ENCODE peak calls at places on chromosomes 5 and 9, in eight cellular contexts. One of them, this sample, is unnamed.

GRCh38 chr9:125437771-125438221 is 176.2 kb downstream of the GAPVD1 start:
- DNase-seq in left ventricle myocardium inferior: no peak
- DNase-seq in brain microvascular endothelial cell: no peak
- DNase-seq in fibroblast of pulmonary artery: no peak
- DNase-seq in mammary epithelial cell: no peak
- DNase-seq in kidney: no peak
- DNase-seq in upper lobe of left lung: peak
- DNase-seq in fibroblast of lung: no peak
- DNase-seq in this sample: no peak

GRCh38 chr5:10634056-10634455 is 70.2 kb downstream of the ANKRD33B start:
- DNase-seq in left ventricle myocardium inferior: no peak
- DNase-seq in brain microvascular endothelial cell: no peak
- DNase-seq in fibroblast of pulmonary artery: no peak
- DNase-seq in mammary epithelial cell: no peak
- DNase-seq in kidney: no peak
- DNase-seq in upper lobe of left lung: no peak
- DNase-seq in fibroblast of lung: no peak
- DNase-seq in this sample: no peak

GRCh38 chr5:82314964-82315728 is 37.0 kb upstream of the RPS23 start:
- DNase-seq in left ventricle myocardium inferior: no peak
- DNase-seq in brain microvascular endothelial cell: no peak
- DNase-seq in fibroblast of pulmonary artery: no peak
- DNase-seq in mammary epithelial cell: no peak
- DNase-seq in kidney: no peak
- DNase-seq in upper lobe of left lung: no peak
- DNase-seq in fibroblast of lung: peak
- DNase-seq in this sample: no peak

GRCh38 chr5:147017191-147017590 is 138.6 kb upstream of the PPP2R2B start:
- DNase-seq in left ventricle myocardium inferior: no peak
- DNase-seq in brain microvascular endothelial cell: no peak
- DNase-seq in fibroblast of pulmonary artery: no peak
- DNase-seq in mammary epithelial cell: no peak
- DNase-seq in kidney: no peak
- DNase-seq in upper lobe of left lung: no peak
- DNase-seq in fibroblast of lung: no peak
- DNase-seq in this sample: no peak

GRCh38 chr5:63686938-63687337 is 275.3 kb downstream of the HTR1A start:
- DNase-seq in left ventricle myocardium inferior: no peak
- DNase-seq in brain microvascular endothelial cell: no peak
- DNase-seq in fibroblast of pulmonary artery: no peak
- DNase-seq in mammary epithelial cell: no peak
- DNase-seq in kidney: no peak
- DNase-seq in upper lobe of left lung: no peak
- DNase-seq in fibroblast of lung: no peak
- DNase-seq in this sample: no peak

GRCh38 chr9:88802533-88802932 is 188.7 kb upstream of the S1PR3 start:
- DNase-seq in left ventricle myocardium inferior: no peak
- DNase-seq in brain microvascular endothelial cell: no peak
- DNase-seq in fibroblast of pulmonary artery: no peak
- DNase-seq in mammary epithelial cell: no peak
- DNase-seq in kidney: no peak
- DNase-seq in upper lobe of left lung: no peak
- DNase-seq in fibroblast of lung: no peak
- DNase-seq in this sample: no peak

GRCh38 chr9:82131072-82131471 is 142.5 kb downstream of the SPATA31D1 start:
- DNase-seq in left ventricle myocardium inferior: no peak
- DNase-seq in brain microvascular endothelial cell: no peak
- DNase-seq in fibroblast of pulmonary artery: no peak
- DNase-seq in mammary epithelial cell: no peak
- DNase-seq in kidney: no peak
- DNase-seq in upper lobe of left lung: no peak
- DNase-seq in fibroblast of lung: no peak
- DNase-seq in this sample: no peak

GRCh38 chr5:157977957-157978505 is 119.1 kb upstream of the CLINT1 start:
- DNase-seq in left ventricle myocardium inferior: peak
- DNase-seq in brain microvascular endothelial cell: no peak
- DNase-seq in fibroblast of pulmonary artery: no peak
- DNase-seq in mammary epithelial cell: no peak
- DNase-seq in kidney: no peak
- DNase-seq in upper lobe of left lung: peak
- DNase-seq in fibroblast of lung: no peak
- DNase-seq in this sample: no peak

GRCh38 chr9:33473216-33473615 is 508 bp downstream of the NOL6 start:
- DNase-seq in left ventricle myocardium inferior: no peak
- DNase-seq in brain microvascular endothelial cell: no peak
- DNase-seq in fibroblast of pulmonary artery: no peak
- DNase-seq in mammary epithelial cell: no peak
- DNase-seq in kidney: peak
- DNase-seq in upper lobe of left lung: no peak
- DNase-seq in fibroblast of lung: no peak
- DNase-seq in this sample: no peak

GRCh38 chr9:127450170-127450830 is 906 bp downstream of the RPL12 start:
- DNase-seq in left ventricle myocardium inferior: no peak
- DNase-seq in brain microvascular endothelial cell: no peak
- DNase-seq in fibroblast of pulmonary artery: peak
- DNase-seq in mammary epithelial cell: peak
- DNase-seq in kidney: peak
- DNase-seq in upper lobe of left lung: no peak
- DNase-seq in fibroblast of lung: peak
- DNase-seq in this sample: no peak

GRCh38 chr5:97751556-97751955 is 568.5 kb upstream of the RIOK2 start:
- DNase-seq in left ventricle myocardium inferior: no peak
- DNase-seq in brain microvascular endothelial cell: no peak
- DNase-seq in fibroblast of pulmonary artery: no peak
- DNase-seq in mammary epithelial cell: no peak
- DNase-seq in kidney: no peak
- DNase-seq in upper lobe of left lung: no peak
- DNase-seq in fibroblast of lung: no peak
- DNase-seq in this sample: no peak

GRCh38 chr9:3963266-3964019 is 336.4 kb downstream of the GLIS3 start:
- DNase-seq in left ventricle myocardium inferior: no peak
- DNase-seq in brain microvascular endothelial cell: peak
- DNase-seq in fibroblast of pulmonary artery: peak
- DNase-seq in mammary epithelial cell: peak
- DNase-seq in kidney: peak
- DNase-seq in upper lobe of left lung: no peak
- DNase-seq in fibroblast of lung: peak
- DNase-seq in this sample: peak

GRCh38 chr5:159341914-159342313 is 11.6 kb upstream of the IL12B start:
- DNase-seq in left ventricle myocardium inferior: peak
- DNase-seq in brain microvascular endothelial cell: peak
- DNase-seq in fibroblast of pulmonary artery: peak
- DNase-seq in mammary epithelial cell: peak
- DNase-seq in kidney: no peak
- DNase-seq in upper lobe of left lung: no peak
- DNase-seq in fibroblast of lung: peak
- DNase-seq in this sample: peak

GRCh38 chr9:81417299-81417675 is 272.1 kb downstream of the TLE1 start:
- DNase-seq in left ventricle myocardium inferior: no peak
- DNase-seq in brain microvascular endothelial cell: no peak
- DNase-seq in fibroblast of pulmonary artery: no peak
- DNase-seq in mammary epithelial cell: no peak
- DNase-seq in kidney: no peak
- DNase-seq in upper lobe of left lung: no peak
- DNase-seq in fibroblast of lung: no peak
- DNase-seq in this sample: no peak

GRCh38 chr9:107813287-107813686 is 323.7 kb upstream of the KLF4 start:
- DNase-seq in left ventricle myocardium inferior: no peak
- DNase-seq in brain microvascular endothelial cell: no peak
- DNase-seq in fibroblast of pulmonary artery: no peak
- DNase-seq in mammary epithelial cell: no peak
- DNase-seq in kidney: no peak
- DNase-seq in upper lobe of left lung: no peak
- DNase-seq in fibroblast of lung: no peak
- DNase-seq in this sample: no peak

GRCh38 chr9:122264360-122265264 is at the start of the genes MRRF and RBM18:
- DNase-seq in left ventricle myocardium inferior: peak
- DNase-seq in brain microvascular endothelial cell: peak
- DNase-seq in fibroblast of pulmonary artery: peak
- DNase-seq in mammary epithelial cell: peak
- DNase-seq in kidney: peak
- DNase-seq in upper lobe of left lung: peak
- DNase-seq in fibroblast of lung: peak
- DNase-seq in this sample: peak

GRCh38 chr5:83509535-83509934 is 38.0 kb downstream of the VCAN start:
- DNase-seq in left ventricle myocardium inferior: no peak
- DNase-seq in brain microvascular endothelial cell: no peak
- DNase-seq in fibroblast of pulmonary artery: peak
- DNase-seq in mammary epithelial cell: peak
- DNase-seq in kidney: no peak
- DNase-seq in upper lobe of left lung: no peak
- DNase-seq in fibroblast of lung: peak
- DNase-seq in this sample: peak

GRCh38 chr9:77877976-77878375 is 153.6 kb downstream of the GNAQ start:
- DNase-seq in left ventricle myocardium inferior: no peak
- DNase-seq in brain microvascular endothelial cell: no peak
- DNase-seq in fibroblast of pulmonary artery: no peak
- DNase-seq in mammary epithelial cell: no peak
- DNase-seq in kidney: no peak
- DNase-seq in upper lobe of left lung: no peak
- DNase-seq in fibroblast of lung: no peak
- DNase-seq in this sample: no peak

GRCh38 chr5:96256795-96257470 is 176.1 kb downstream of the PCSK1 start:
- DNase-seq in left ventricle myocardium inferior: no peak
- DNase-seq in brain microvascular endothelial cell: peak
- DNase-seq in fibroblast of pulmonary artery: peak
- DNase-seq in mammary epithelial cell: peak
- DNase-seq in kidney: no peak
- DNase-seq in upper lobe of left lung: no peak
- DNase-seq in fibroblast of lung: peak
- DNase-seq in this sample: peak

GRCh38 chr5:131706278-131706677 is 71.2 kb upstream of the RAPGEF6 start:
- DNase-seq in left ventricle myocardium inferior: no peak
- DNase-seq in brain microvascular endothelial cell: no peak
- DNase-seq in fibroblast of pulmonary artery: no peak
- DNase-seq in mammary epithelial cell: no peak
- DNase-seq in kidney: no peak
- DNase-seq in upper lobe of left lung: no peak
- DNase-seq in fibroblast of lung: no peak
- DNase-seq in this sample: no peak

GRCh38 chr5:129547137-129547536 is 87.0 kb downstream of the ADAMTS19 start:
- DNase-seq in left ventricle myocardium inferior: no peak
- DNase-seq in brain microvascular endothelial cell: no peak
- DNase-seq in fibroblast of pulmonary artery: no peak
- DNase-seq in mammary epithelial cell: no peak
- DNase-seq in kidney: no peak
- DNase-seq in upper lobe of left lung: no peak
- DNase-seq in fibroblast of lung: no peak
- DNase-seq in this sample: no peak

GRCh38 chr5:129541648-129542251 is 81.7 kb downstream of the ADAMTS19 start:
- DNase-seq in left ventricle myocardium inferior: no peak
- DNase-seq in brain microvascular endothelial cell: no peak
- DNase-seq in fibroblast of pulmonary artery: peak
- DNase-seq in mammary epithelial cell: peak
- DNase-seq in kidney: no peak
- DNase-seq in upper lobe of left lung: no peak
- DNase-seq in fibroblast of lung: peak
- DNase-seq in this sample: peak
- TF ChIP-seq CTCF in left ventricle myocardium inferior: no peak
- TF ChIP-seq CTCF in brain microvascular endothelial cell: no peak
- TF ChIP-seq CTCF in fibroblast of pulmonary artery: peak
- TF ChIP-seq CTCF in mammary epithelial cell: peak
- TF ChIP-seq CTCF in kidney: no peak
- TF ChIP-seq CTCF in upper lobe of left lung: no peak
- TF ChIP-seq CTCF in fibroblast of lung: no peak
- TF ChIP-seq CTCF in this sample: no peak

GRCh38 chr5:114360362-114360761 is 1.5 kb upstream of the KCNN2 start:
- DNase-seq in left ventricle myocardium inferior: no peak
- DNase-seq in brain microvascular endothelial cell: no peak
- DNase-seq in fibroblast of pulmonary artery: no peak
- DNase-seq in mammary epithelial cell: no peak
- DNase-seq in kidney: no peak
- DNase-seq in upper lobe of left lung: no peak
- DNase-seq in fibroblast of lung: peak
- DNase-seq in this sample: no peak
- H3K4me3 ChIP-seq in left ventricle myocardium inferior: peak
- H3K4me3 ChIP-seq in brain microvascular endothelial cell: no peak
- H3K4me3 ChIP-seq in fibroblast of pulmonary artery: no peak
- H3K4me3 ChIP-seq in mammary epithelial cell: no peak
- H3K4me3 ChIP-seq in kidney: peak
- H3K4me3 ChIP-seq in upper lobe of left lung: peak
- H3K4me3 ChIP-seq in fibroblast of lung: peak
- H3K4me3 ChIP-seq in this sample: peak

DNA sequence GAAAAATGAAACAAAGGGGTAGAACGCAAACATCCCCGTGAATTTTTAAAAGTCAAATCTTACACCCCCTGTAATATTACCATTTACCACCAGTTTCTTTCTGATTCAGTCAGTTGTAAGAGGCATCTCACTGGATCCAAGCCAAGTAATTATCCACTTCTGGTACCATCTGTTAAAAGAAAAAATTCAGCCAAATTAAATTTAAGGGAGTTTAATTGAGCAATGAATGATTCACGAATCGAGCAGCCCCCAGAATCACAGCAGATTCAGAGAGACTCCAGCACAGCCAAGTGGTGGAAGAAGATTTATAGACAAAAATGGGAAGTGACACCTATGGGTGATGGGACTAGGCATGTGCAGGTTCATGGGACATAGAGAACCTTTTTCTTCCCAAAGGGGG is 29.9 kb upstream of the MTMR12 start:
- DNase-seq in left ventricle myocardium inferior: no peak
- DNase-seq in brain microvascular endothelial cell: no peak
- DNase-seq in fibroblast of pulmonary artery: no peak
- DNase-seq in mammary epithelial cell: no peak
- DNase-seq in kidney: no peak
- DNase-seq in upper lobe of left lung: no peak
- DNase-seq in fibroblast of lung: no peak
- DNase-seq in this sample: no peak
- TF ChIP-seq CTCF in left ventricle myocardium inferior: no peak
- TF ChIP-seq CTCF in brain microvascular endothelial cell: no peak
- TF ChIP-seq CTCF in fibroblast of pulmonary artery: no peak
- TF ChIP-seq CTCF in mammary epithelial cell: no peak
- TF ChIP-seq CTCF in kidney: no peak
- TF ChIP-seq CTCF in upper lobe of left lung: no peak
- TF ChIP-seq CTCF in fibroblast of lung: no peak
- TF ChIP-seq CTCF in this sample: no peak

DNA sequence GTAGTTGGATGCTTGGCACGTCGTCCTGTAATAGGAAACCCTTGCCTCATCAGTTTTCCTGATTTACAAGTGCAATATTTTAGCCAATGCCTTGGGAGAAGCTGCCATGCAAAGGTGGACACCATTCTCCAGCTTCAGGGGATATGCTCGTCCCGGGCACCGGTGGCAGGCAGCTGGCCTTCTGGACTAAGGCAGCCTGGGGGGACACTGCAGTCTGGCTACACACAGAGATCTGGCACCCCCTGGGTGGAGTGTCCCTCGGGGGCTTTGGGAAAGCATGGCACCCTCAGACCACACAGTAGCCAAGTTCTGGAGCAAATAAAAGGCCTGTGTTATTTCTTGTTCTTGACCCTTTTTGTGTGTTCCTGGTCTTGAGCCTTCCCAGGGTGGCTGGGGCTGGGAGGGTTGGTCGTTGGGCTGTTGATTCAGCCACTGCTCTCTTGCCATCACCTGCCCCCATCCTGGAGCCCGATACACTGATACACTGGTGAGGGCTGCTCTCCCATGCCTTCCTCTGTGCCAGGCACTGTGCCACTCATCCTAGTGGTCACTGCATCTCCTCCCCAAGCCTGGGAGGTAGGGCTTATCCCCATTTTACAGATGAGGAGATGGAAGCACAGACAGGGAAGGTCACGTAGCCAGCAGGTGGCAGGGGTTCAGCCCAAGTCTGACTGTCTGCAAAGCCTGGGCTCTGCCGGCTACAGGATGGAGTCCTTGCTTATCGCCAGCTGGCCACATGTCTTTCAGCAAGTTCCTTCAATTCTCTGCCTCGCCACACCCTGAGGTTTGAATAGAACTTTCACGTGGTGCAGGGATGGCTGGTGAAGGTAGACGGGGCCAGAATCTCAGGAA is 134.1 kb downstream of the RGS3 start:
- DNase-seq in left ventricle myocardium inferior: no peak
- DNase-seq in brain microvascular endothelial cell: no peak
- DNase-seq in fibroblast of pulmonary artery: no peak
- DNase-seq in mammary epithelial cell: no peak
- DNase-seq in kidney: peak
- DNase-seq in upper lobe of left lung: no peak
- DNase-seq in fibroblast of lung: no peak
- DNase-seq in this sample: no peak
- H3K4me3 ChIP-seq in left ventricle myocardium inferior: peak
- H3K4me3 ChIP-seq in brain microvascular endothelial cell: no peak
- H3K4me3 ChIP-seq in fibroblast of pulmonary artery: no peak
- H3K4me3 ChIP-seq in mammary epithelial cell: no peak
- H3K4me3 ChIP-seq in kidney: peak
- H3K4me3 ChIP-seq in upper lobe of left lung: no peak
- H3K4me3 ChIP-seq in fibroblast of lung: no peak
- H3K4me3 ChIP-seq in this sample: peak

This sample was measured in HFF-Myc.